ENCODE peak calls at places on chromosome 3, in six cellular contexts. One of them, this sample, is unnamed. For H3K27me3, the result is how much of the 10 kb centered on the place peaks cover.

GRCh38 chr3:187112934-187113793 is 26.1 kb downstream of the RPL39L start:
- DNase-seq in WERI-Rb-1: no peak
- DNase-seq in ovary: no peak
- DNase-seq in bronchial epithelial cell: peak
- DNase-seq in CD8-positive, alpha-beta T cell: no peak
- DNase-seq in AG04450: no peak
- DNase-seq in this sample: no peak

GRCh38 chr3:126418661-126419131 is 24.0 kb downstream of the CFAP100 start:
- DNase-seq in AG04450: no peak
- DNase-seq in bronchial epithelial cell: no peak
- DNase-seq in ovary: no peak
- DNase-seq in WERI-Rb-1: no peak
- DNase-seq in CD8-positive, alpha-beta T cell: no peak
- DNase-seq in this sample: no peak

GRCh38 chr3:128922804-128923459 is 43.5 kb downstream of the ACAD9 start:
- DNase-seq in CD8-positive, alpha-beta T cell: peak
- DNase-seq in ovary: no peak
- DNase-seq in bronchial epithelial cell: no peak
- DNase-seq in WERI-Rb-1: no peak
- DNase-seq in AG04450: no peak
- DNase-seq in this sample: no peak

GRCh38 chr3:73719413-73719831 is 94.7 kb upstream of the PDZRN3 start:
- DNase-seq in WERI-Rb-1: no peak
- DNase-seq in AG04450: peak
- DNase-seq in bronchial epithelial cell: no peak
- DNase-seq in CD8-positive, alpha-beta T cell: no peak
- DNase-seq in ovary: no peak
- DNase-seq in this sample: no peak

GRCh38 chr3:197329382-197329781 is 31.0 kb upstream of the DLG1 start:
- DNase-seq in ovary: no peak
- DNase-seq in CD8-positive, alpha-beta T cell: no peak
- DNase-seq in WERI-Rb-1: no peak
- DNase-seq in bronchial epithelial cell: no peak
- DNase-seq in AG04450: no peak
- DNase-seq in this sample: no peak

GRCh38 chr3:4936982-4937614 is 42.1 kb upstream of the BHLHE40 start:
- DNase-seq in WERI-Rb-1: no peak
- DNase-seq in bronchial epithelial cell: no peak
- DNase-seq in AG04450: no peak
- DNase-seq in ovary: no peak
- DNase-seq in CD8-positive, alpha-beta T cell: no peak
- DNase-seq in this sample: no peak

GRCh38 chr3:150409527-150410310 is 1.6 kb downstream of the TSC22D2 start:
- DNase-seq in AG04450: no peak
- DNase-seq in WERI-Rb-1: peak
- DNase-seq in ovary: peak
- DNase-seq in bronchial epithelial cell: no peak
- DNase-seq in CD8-positive, alpha-beta T cell: peak
- DNase-seq in this sample: peak

GRCh38 chr3:53709856-53710674 is 136.2 kb downstream of the CHDH start:
- DNase-seq in bronchial epithelial cell: peak
- DNase-seq in WERI-Rb-1: peak
- DNase-seq in AG04450: peak
- DNase-seq in CD8-positive, alpha-beta T cell: peak
- DNase-seq in ovary: peak
- DNase-seq in this sample: peak

GRCh38 chr3:30933478-30934207 is 39.2 kb upstream of the GADL1 start:
- DNase-seq in WERI-Rb-1: no peak
- DNase-seq in AG04450: no peak
- DNase-seq in bronchial epithelial cell: no peak
- DNase-seq in CD8-positive, alpha-beta T cell: no peak
- DNase-seq in ovary: no peak
- DNase-seq in this sample: no peak

GRCh38 chr3:45955017-45955647 is 11.9 kb downstream of the CXCR6 start:
- DNase-seq in CD8-positive, alpha-beta T cell: no peak
- DNase-seq in WERI-Rb-1: no peak
- DNase-seq in bronchial epithelial cell: no peak
- DNase-seq in ovary: no peak
- DNase-seq in AG04450: no peak
- DNase-seq in this sample: no peak

GRCh38 chr3:13200465-13200864 is 127.2 kb upstream of the IQSEC1 start:
- DNase-seq in bronchial epithelial cell: no peak
- DNase-seq in CD8-positive, alpha-beta T cell: no peak
- DNase-seq in WERI-Rb-1: no peak
- DNase-seq in AG04450: no peak
- DNase-seq in ovary: no peak
- DNase-seq in this sample: no peak

GRCh38 chr3:13203398-13204176 is 130.4 kb upstream of the IQSEC1 start:
- DNase-seq in CD8-positive, alpha-beta T cell: no peak
- DNase-seq in ovary: peak
- DNase-seq in bronchial epithelial cell: no peak
- DNase-seq in AG04450: no peak
- DNase-seq in WERI-Rb-1: no peak
- DNase-seq in this sample: no peak

GRCh38 chr3:13200951-13201350 is 127.7 kb upstream of the IQSEC1 start:
- DNase-seq in CD8-positive, alpha-beta T cell: no peak
- DNase-seq in ovary: peak
- DNase-seq in WERI-Rb-1: peak
- DNase-seq in bronchial epithelial cell: no peak
- DNase-seq in AG04450: no peak
- DNase-seq in this sample: no peak

GRCh38 chr3:13204177-13204581 is 130.9 kb upstream of the IQSEC1 start:
- DNase-seq in ovary: no peak
- DNase-seq in bronchial epithelial cell: no peak
- DNase-seq in AG04450: no peak
- DNase-seq in CD8-positive, alpha-beta T cell: no peak
- DNase-seq in WERI-Rb-1: no peak
- DNase-seq in this sample: no peak

GRCh38 chr3:13202744-13203397 is 129.6 kb upstream of the IQSEC1 start:
- DNase-seq in WERI-Rb-1: no peak
- DNase-seq in AG04450: no peak
- DNase-seq in CD8-positive, alpha-beta T cell: no peak
- DNase-seq in ovary: no peak
- DNase-seq in bronchial epithelial cell: no peak
- DNase-seq in this sample: no peak
- H3K27me3 ChIP-seq in WERI-Rb-1: under half
- H3K27me3 ChIP-seq in AG04450: under half
- H3K27me3 ChIP-seq in CD8-positive, alpha-beta T cell: under half
- H3K27me3 ChIP-seq in ovary: under half
- H3K27me3 ChIP-seq in bronchial epithelial cell: under half
- H3K27me3 ChIP-seq in this sample: under half

GRCh38 chr3:119295816-119296484 is 1.8 kb downstream of the ARHGAP31 start:
- DNase-seq in CD8-positive, alpha-beta T cell: no peak
- DNase-seq in WERI-Rb-1: no peak
- DNase-seq in AG04450: no peak
- DNase-seq in bronchial epithelial cell: no peak
- DNase-seq in ovary: no peak
- DNase-seq in this sample: no peak

GRCh38 chr3:119297169-119297568 is 3.0 kb downstream of the ARHGAP31 start:
- DNase-seq in CD8-positive, alpha-beta T cell: no peak
- DNase-seq in bronchial epithelial cell: no peak
- DNase-seq in ovary: peak
- DNase-seq in WERI-Rb-1: no peak
- DNase-seq in AG04450: no peak
- DNase-seq in this sample: no peak

GRCh38 chr3:119301001-119301400 is 6.8 kb downstream of the ARHGAP31 start:
- DNase-seq in AG04450: no peak
- DNase-seq in CD8-positive, alpha-beta T cell: no peak
- DNase-seq in bronchial epithelial cell: no peak
- DNase-seq in WERI-Rb-1: no peak
- DNase-seq in ovary: no peak
- DNase-seq in this sample: no peak

GRCh38 chr3:119296723-119297122 is 2.5 kb downstream of the ARHGAP31 start:
- DNase-seq in CD8-positive, alpha-beta T cell: no peak
- DNase-seq in bronchial epithelial cell: no peak
- DNase-seq in WERI-Rb-1: no peak
- DNase-seq in AG04450: no peak
- DNase-seq in ovary: no peak
- DNase-seq in this sample: no peak

DNA sequence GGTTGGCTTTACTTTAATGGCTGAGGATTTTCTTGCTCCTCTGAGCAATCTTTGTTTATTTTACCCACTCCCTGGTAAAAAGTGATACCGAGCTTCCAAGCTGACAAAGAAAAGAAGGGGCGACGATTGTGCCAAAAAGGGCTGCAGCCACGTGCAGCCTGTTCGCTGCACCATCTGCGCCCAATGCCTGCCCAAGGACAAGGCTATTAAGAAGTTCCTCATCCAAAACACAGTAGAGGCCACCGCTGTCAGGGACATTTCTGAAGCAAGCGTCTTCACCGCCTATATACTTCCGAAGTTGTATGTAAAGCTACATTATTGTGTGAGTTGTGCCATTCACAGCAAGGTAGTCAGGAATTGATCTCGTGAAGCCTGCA is 4.4 kb downstream of the ARHGAP31 start:
- DNase-seq in ovary: no peak
- DNase-seq in AG04450: no peak
- DNase-seq in bronchial epithelial cell: no peak
- DNase-seq in WERI-Rb-1: no peak
- DNase-seq in CD8-positive, alpha-beta T cell: no peak
- DNase-seq in this sample: no peak
- H3K4me3 ChIP-seq in ovary: no peak
- H3K4me3 ChIP-seq in AG04450: no peak
- H3K4me3 ChIP-seq in bronchial epithelial cell: no peak
- H3K4me3 ChIP-seq in WERI-Rb-1: no peak
- H3K4me3 ChIP-seq in CD8-positive, alpha-beta T cell: no peak
- H3K4me3 ChIP-seq in this sample: no peak

GRCh38 chr3:121424549-121424948 is 121.2 kb downstream of the POLQ start:
- DNase-seq in WERI-Rb-1: no peak
- DNase-seq in bronchial epithelial cell: no peak
- DNase-seq in ovary: no peak
- DNase-seq in AG04450: no peak
- DNase-seq in CD8-positive, alpha-beta T cell: no peak
- DNase-seq in this sample: no peak
- H3K27me3 ChIP-seq in WERI-Rb-1: under half
- H3K27me3 ChIP-seq in bronchial epithelial cell: under half
- H3K27me3 ChIP-seq in ovary: under half
- H3K27me3 ChIP-seq in AG04450: under half
- H3K27me3 ChIP-seq in CD8-positive, alpha-beta T cell: under half
- H3K27me3 ChIP-seq in this sample: under half

GRCh38 chr3:155317211-155317610 is 23.7 kb upstream of the STRIT1 start:
- DNase-seq in AG04450: no peak
- DNase-seq in CD8-positive, alpha-beta T cell: no peak
- DNase-seq in bronchial epithelial cell: peak
- DNase-seq in ovary: no peak
- DNase-seq in WERI-Rb-1: no peak
- DNase-seq in this sample: no peak

GRCh38 chr3:155312781-155313180 is 19.3 kb upstream of the STRIT1 start:
- DNase-seq in ovary: no peak
- DNase-seq in bronchial epithelial cell: no peak
- DNase-seq in AG04450: no peak
- DNase-seq in WERI-Rb-1: no peak
- DNase-seq in CD8-positive, alpha-beta T cell: no peak
- DNase-seq in this sample: no peak

GRCh38 chr3:155313303-155313702 is 19.8 kb upstream of the STRIT1 start:
- DNase-seq in bronchial epithelial cell: no peak
- DNase-seq in WERI-Rb-1: no peak
- DNase-seq in CD8-positive, alpha-beta T cell: no peak
- DNase-seq in AG04450: no peak
- DNase-seq in ovary: no peak
- DNase-seq in this sample: no peak

GRCh38 chr3:155313916-155314315 is 20.4 kb upstream of the STRIT1 start:
- DNase-seq in CD8-positive, alpha-beta T cell: no peak
- DNase-seq in bronchial epithelial cell: no peak
- DNase-seq in AG04450: no peak
- DNase-seq in WERI-Rb-1: no peak
- DNase-seq in ovary: no peak
- DNase-seq in this sample: no peak

DNA sequence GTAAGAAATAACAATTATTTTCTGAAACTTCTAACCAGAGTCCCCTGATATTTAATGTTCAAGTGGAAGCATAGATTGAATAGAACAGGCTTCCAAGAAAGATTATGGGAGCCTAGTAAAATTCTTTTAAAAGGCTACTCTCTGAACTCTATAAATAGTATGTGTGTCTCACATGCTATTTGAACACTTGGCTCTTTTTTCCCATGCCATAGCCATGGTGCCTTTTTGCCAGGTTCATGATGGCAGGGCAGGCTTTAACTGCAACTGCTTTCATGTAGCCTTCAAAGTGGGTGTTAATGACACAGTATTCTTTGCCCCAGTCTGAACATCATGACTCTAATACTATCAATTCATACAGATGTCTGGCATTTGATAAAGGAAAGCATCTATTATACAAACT is 23.0 kb upstream of the STRIT1 start:
- DNase-seq in bronchial epithelial cell: no peak
- DNase-seq in WERI-Rb-1: no peak
- DNase-seq in AG04450: no peak
- DNase-seq in CD8-positive, alpha-beta T cell: no peak
- DNase-seq in ovary: no peak
- DNase-seq in this sample: no peak
- H3K4me3 ChIP-seq in bronchial epithelial cell: no peak
- H3K4me3 ChIP-seq in WERI-Rb-1: no peak
- H3K4me3 ChIP-seq in AG04450: no peak
- H3K4me3 ChIP-seq in CD8-positive, alpha-beta T cell: no peak
- H3K4me3 ChIP-seq in ovary: no peak
- H3K4me3 ChIP-seq in this sample: no peak

DNA sequence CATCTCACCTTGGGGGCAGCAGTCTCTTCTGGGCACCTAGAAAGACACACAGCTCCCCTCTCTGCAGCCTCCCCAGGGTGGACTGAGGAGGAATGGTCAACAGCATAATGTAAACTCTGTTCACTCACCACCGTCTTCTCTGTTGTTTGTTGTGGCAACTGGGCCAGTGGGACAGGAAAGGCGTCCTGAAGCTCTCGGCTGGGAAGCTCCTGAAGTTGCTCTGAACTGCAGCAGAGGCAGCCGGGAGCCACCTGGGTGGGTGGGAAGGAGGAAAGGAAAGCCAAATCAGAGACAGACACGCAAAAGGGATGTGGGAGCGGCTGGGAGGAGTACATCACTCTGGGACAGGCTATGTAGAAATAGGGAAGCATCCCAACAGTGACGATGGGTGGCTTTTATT is 52.7 kb downstream of the MYLK start:
- DNase-seq in bronchial epithelial cell: no peak
- DNase-seq in CD8-positive, alpha-beta T cell: no peak
- DNase-seq in AG04450: no peak
- DNase-seq in WERI-Rb-1: no peak
- DNase-seq in ovary: no peak
- DNase-seq in this sample: no peak
- H3K27me3 ChIP-seq in bronchial epithelial cell: under half
- H3K27me3 ChIP-seq in CD8-positive, alpha-beta T cell: under half
- H3K27me3 ChIP-seq in AG04450: under half
- H3K27me3 ChIP-seq in WERI-Rb-1: under half
- H3K27me3 ChIP-seq in ovary: under half
- H3K27me3 ChIP-seq in this sample: under half

GRCh38 chr3:39147374-39147709 is 6.0 kb downstream of the CSRNP1 start:
- DNase-seq in CD8-positive, alpha-beta T cell: no peak
- DNase-seq in ovary: no peak
- DNase-seq in bronchial epithelial cell: no peak
- DNase-seq in WERI-Rb-1: no peak
- DNase-seq in AG04450: no peak
- DNase-seq in this sample: no peak
- H3K4me3 ChIP-seq in CD8-positive, alpha-beta T cell: peak
- H3K4me3 ChIP-seq in ovary: no peak
- H3K4me3 ChIP-seq in bronchial epithelial cell: no peak
- H3K4me3 ChIP-seq in WERI-Rb-1: no peak
- H3K4me3 ChIP-seq in AG04450: peak
- H3K4me3 ChIP-seq in this sample: no peak

GRCh38 chr3:10707984-10708868 is 107.8 kb upstream of the SLC6A11 start:
- DNase-seq in bronchial epithelial cell: no peak
- DNase-seq in ovary: no peak
- DNase-seq in CD8-positive, alpha-beta T cell: no peak
- DNase-seq in AG04450: no peak
- DNase-seq in WERI-Rb-1: no peak
- DNase-seq in this sample: no peak
- H3K27me3 ChIP-seq in bronchial epithelial cell: under half
- H3K27me3 ChIP-seq in ovary: under half
- H3K27me3 ChIP-seq in CD8-positive, alpha-beta T cell: under half
- H3K27me3 ChIP-seq in AG04450: under half
- H3K27me3 ChIP-seq in WERI-Rb-1: under half
- H3K27me3 ChIP-seq in this sample: under half

GRCh38 chr3:63976166-63976861 is 47.0 kb downstream of the PSMD6 start:
- DNase-seq in WERI-Rb-1: no peak
- DNase-seq in AG04450: peak
- DNase-seq in CD8-positive, alpha-beta T cell: no peak
- DNase-seq in bronchial epithelial cell: peak
- DNase-seq in ovary: no peak
- DNase-seq in this sample: no peak
- H3K4me3 ChIP-seq in WERI-Rb-1: no peak
- H3K4me3 ChIP-seq in AG04450: no peak
- H3K4me3 ChIP-seq in CD8-positive, alpha-beta T cell: no peak
- H3K4me3 ChIP-seq in bronchial epithelial cell: no peak
- H3K4me3 ChIP-seq in ovary: no peak
- H3K4me3 ChIP-seq in this sample: no peak

This sample was measured in pancreas.